ENCODE peak calls at places on chromosome 22, in five cellular contexts. Y, B, W, V and A are unnamed samples.

GRCh38 chr22:50416996-50417395 is 57.8 kb downstream of the SBF1 start:
- DNase-seq in B (no peak), V (no peak), Y (no peak), W (no peak), A (no peak)

GRCh38 chr22:37279469-37279868 is 2.8 kb upstream of the CYTH4 start:
- DNase-seq in B (no peak), Y (no peak), V (no peak), W (no peak), A (no peak)

GRCh38 chr22:37906364-37907008 is 389 bp downstream of the MICALL1 start:
- DNase-seq in B (no peak), V (peak), Y (no peak), W (no peak), A (no peak)

GRCh38 chr22:28188480-28188879 is 269.4 kb upstream of the PITPNB start:
- DNase-seq in W (no peak), B (no peak), V (no peak), Y (no peak), A (no peak)

GRCh38 chr22:26054846-26055245 is 114.4 kb upstream of the SEZ6L start:
- DNase-seq in B (no peak), V (no peak), W (no peak), Y (no peak), A (no peak)

GRCh38 chr22:22944268-22944985 is 56.8 kb downstream of the IGLL5 start:
- DNase-seq in V (no peak), B (no peak), W (no peak), Y (peak), A (peak)

GRCh38 chr22:25021976-25022711 is 69.6 kb downstream of the KIAA1671 start:
- DNase-seq in B (no peak), Y (no peak), W (peak), V (no peak), A (no peak)

GRCh38 chr22:25153961-25154685 is 45.5 kb upstream of the CRYBB3 start:
- DNase-seq in B (no peak), Y (no peak), W (peak), V (peak), A (peak)

GRCh38 chr22:49417833-49418232 is 409.8 kb downstream of the BRD1 start:
- DNase-seq in V (no peak), W (no peak), Y (peak), B (no peak), A (no peak)

GRCh38 chr22:29108137-29108536 is 35.3 kb downstream of the KREMEN1 start:
- DNase-seq in Y (no peak), B (no peak), W (no peak), V (no peak), A (no peak)

GRCh38 chr22:47837703-47838102 is 1075.3 kb downstream of the TBC1D22A start:
- DNase-seq in W (peak), B (no peak), V (no peak), Y (no peak), A (no peak)

GRCh38 chr22:46057762-46058420 is 80.9 kb upstream of the WNT7B start:
- DNase-seq in W (peak), Y (peak), V (peak), B (no peak), A (peak)

GRCh38 chr22:40533712-40534378 is 102.7 kb downstream of the MRTFA start:
- DNase-seq in Y (no peak), W (peak), V (no peak), B (no peak), A (no peak)

GRCh38 chr22:25202290-25202921 is 2.7 kb downstream of the CRYBB3 start:
- DNase-seq in Y (no peak), W (peak), B (peak), V (no peak), A (no peak)

GRCh38 chr22:22877523-22878210 is 9.9 kb upstream of the IGLL5 start:
- DNase-seq in W (peak), B (no peak), V (no peak), Y (peak), A (no peak)

GRCh38 chr22:32493551-32493950 is 18.9 kb downstream of the FBXO7 start:
- DNase-seq in V (no peak), Y (no peak), B (no peak), W (no peak), A (no peak)

GRCh38 chr22:32815059-32815458 is 13.6 kb downstream of the TIMP3 start:
- DNase-seq in V (no peak), Y (no peak), W (no peak), B (no peak), A (no peak)

GRCh38 chr22:20956258-20957117 is 10.6 kb upstream of the AIFM3 start:
- DNase-seq in V (peak), B (no peak), Y (no peak), W (peak), A (no peak)
- H3K4me3 ChIP-seq in V (peak), B (peak), Y (peak), W (no peak), A (peak)

DNA sequence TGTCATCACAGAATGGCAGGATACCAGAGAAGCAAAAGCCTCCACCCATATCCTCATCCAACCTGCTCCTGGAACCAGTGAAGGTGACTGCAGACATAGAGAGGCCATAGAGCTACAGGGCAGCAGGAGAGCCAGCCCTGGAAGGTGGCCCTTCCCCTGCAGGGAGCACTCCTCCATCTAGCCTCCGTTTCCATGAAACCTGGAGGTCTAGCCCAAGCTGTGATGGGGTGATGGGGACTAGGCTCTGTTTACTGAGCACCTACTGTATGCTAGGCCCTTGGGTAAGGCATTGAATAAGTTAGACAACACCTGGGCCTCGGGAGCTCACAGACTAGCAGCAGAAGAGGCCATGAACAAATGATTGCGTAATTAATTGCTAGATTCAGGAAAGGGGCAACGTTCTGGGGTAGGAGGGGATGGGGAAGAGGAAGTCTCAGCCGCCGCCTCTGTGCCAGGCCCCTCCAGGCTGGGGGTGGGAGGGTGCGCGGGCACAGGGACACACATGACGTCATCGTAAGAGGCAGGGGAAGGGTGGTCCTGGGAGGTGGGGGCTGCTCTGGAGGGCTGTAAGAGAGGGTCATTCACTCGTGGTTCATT is 784 bp upstream of the SYNGR1 start:
- DNase-seq in W (peak), V (no peak), Y (no peak), B (no peak), A (no peak)
- H3K4me3 ChIP-seq in W (peak), V (peak), Y (peak), B (peak), A (peak)

GRCh38 chr22:17258015-17258827 is 39.0 kb upstream of the ADA2 start:
- DNase-seq in B (no peak), W (peak), Y (peak), V (peak), A (no peak)
- H3K4me3 ChIP-seq in B (no peak), W (no peak), Y (no peak), V (peak), A (peak)

GRCh38 chr22:43270949-43271348 is 72.2 kb downstream of the SCUBE1 start:
- DNase-seq in Y (no peak), B (no peak), V (no peak), W (no peak), A (no peak)
- H3K4me3 ChIP-seq in Y (no peak), B (no peak), V (no peak), W (no peak), A (no peak)

GRCh38 chr22:36125434-36125833 is 35.1 kb downstream of the APOL3 start:
- DNase-seq in Y (no peak), W (no peak), B (no peak), V (no peak), A (no peak)

GRCh38 chr22:36125994-36126531 is 34.5 kb downstream of the APOL3 start:
- DNase-seq in Y (no peak), V (no peak), B (no peak), W (no peak), A (no peak)

GRCh38 chr22:36123673-36124630 is 36.6 kb downstream of the APOL3 start:
- DNase-seq in Y (peak), W (peak), B (peak), V (peak), A (peak)
- H3K4me3 ChIP-seq in Y (no peak), W (no peak), B (no peak), V (peak), A (peak)

GRCh38 chr22:20205464-20205963 is 54.7 kb upstream of the CCDC188 start:
- DNase-seq in V (no peak), B (no peak), W (no peak), Y (no peak), A (no peak)

GRCh38 chr22:20208713-20209310 is 58.0 kb upstream of the CCDC188 start:
- DNase-seq in W (peak), Y (no peak), B (no peak), V (no peak), A (no peak)

GRCh38 chr22:20206709-20207215 is 55.9 kb upstream of the CCDC188 start:
- DNase-seq in B (no peak), V (no peak), W (peak), Y (no peak), A (no peak)

GRCh38 chr22:20205964-20206708 is 55.3 kb upstream of the CCDC188 start:
- DNase-seq in B (no peak), W (peak), V (peak), Y (peak), A (peak)

GRCh38 chr22:20207277-20208025 is 56.6 kb upstream of the CCDC188 start:
- DNase-seq in W (no peak), V (no peak), B (no peak), Y (no peak), A (no peak)
- H3K4me3 ChIP-seq in W (no peak), V (peak), B (peak), Y (no peak), A (peak)